ENCODE peak calls at places on chromosome 21, in nine cellular contexts. One of them, this sample, is unnamed.

GRCh38 chr21:28737671-28738279 is 254.9 kb downstream of the LTN1 start:
- DNase-seq in NCI-H1930: no peak
- DNase-seq in CD4-positive, CD25-positive, alpha-beta regulatory T cell: no peak
- DNase-seq in tibial nerve: no peak
- DNase-seq in glutamatergic neuron: no peak
- DNase-seq in posterior cingulate gyrus: no peak
- DNase-seq in NB4: no peak
- DNase-seq in Karpas-422: no peak
- DNase-seq in fibroblast of lung: peak
- DNase-seq in this sample: no peak

GRCh38 chr21:39030127-39030884 is 152.9 kb downstream of the PSMG1 start:
- DNase-seq in Karpas-422: no peak
- DNase-seq in glutamatergic neuron: no peak
- DNase-seq in fibroblast of lung: no peak
- DNase-seq in CD4-positive, CD25-positive, alpha-beta regulatory T cell: no peak
- DNase-seq in tibial nerve: no peak
- DNase-seq in NB4: no peak
- DNase-seq in NCI-H1930: no peak
- DNase-seq in posterior cingulate gyrus: no peak
- DNase-seq in this sample: no peak

GRCh38 chr21:44291936-44292811 is 6.5 kb downstream of the AIRE start:
- DNase-seq in NCI-H1930: no peak
- DNase-seq in NB4: no peak
- DNase-seq in fibroblast of lung: no peak
- DNase-seq in Karpas-422: no peak
- DNase-seq in tibial nerve: no peak
- DNase-seq in CD4-positive, CD25-positive, alpha-beta regulatory T cell: no peak
- DNase-seq in posterior cingulate gyrus: no peak
- DNase-seq in glutamatergic neuron: peak
- DNase-seq in this sample: no peak

GRCh38 chr21:14833952-14834351 is 230.8 kb downstream of the NRIP1 start:
- DNase-seq in Karpas-422: no peak
- DNase-seq in posterior cingulate gyrus: no peak
- DNase-seq in NCI-H1930: no peak
- DNase-seq in fibroblast of lung: no peak
- DNase-seq in tibial nerve: no peak
- DNase-seq in NB4: no peak
- DNase-seq in CD4-positive, CD25-positive, alpha-beta regulatory T cell: no peak
- DNase-seq in glutamatergic neuron: no peak
- DNase-seq in this sample: no peak

GRCh38 chr21:42654179-42654912 is 925 bp downstream of the PDE9A start:
- DNase-seq in tibial nerve: no peak
- DNase-seq in posterior cingulate gyrus: peak
- DNase-seq in CD4-positive, CD25-positive, alpha-beta regulatory T cell: peak
- DNase-seq in Karpas-422: no peak
- DNase-seq in NCI-H1930: no peak
- DNase-seq in glutamatergic neuron: no peak
- DNase-seq in fibroblast of lung: no peak
- DNase-seq in NB4: peak
- DNase-seq in this sample: peak

GRCh38 chr21:33268736-33269441 is 2.7 kb downstream of the IL10RB start:
- DNase-seq in Karpas-422: peak
- DNase-seq in NB4: no peak
- DNase-seq in glutamatergic neuron: no peak
- DNase-seq in fibroblast of lung: no peak
- DNase-seq in CD4-positive, CD25-positive, alpha-beta regulatory T cell: peak
- DNase-seq in posterior cingulate gyrus: no peak
- DNase-seq in NCI-H1930: no peak
- DNase-seq in tibial nerve: no peak
- DNase-seq in this sample: no peak

GRCh38 chr21:27759091-27759659 is 792.3 kb upstream of the ADAMTS5 start:
- DNase-seq in Karpas-422: peak
- DNase-seq in glutamatergic neuron: peak
- DNase-seq in NCI-H1930: no peak
- DNase-seq in posterior cingulate gyrus: peak
- DNase-seq in fibroblast of lung: no peak
- DNase-seq in NB4: no peak
- DNase-seq in tibial nerve: no peak
- DNase-seq in CD4-positive, CD25-positive, alpha-beta regulatory T cell: no peak
- DNase-seq in this sample: no peak

GRCh38 chr21:34320006-34320405 is 43.8 kb upstream of the KCNE2 start:
- DNase-seq in posterior cingulate gyrus: no peak
- DNase-seq in Karpas-422: no peak
- DNase-seq in NCI-H1930: no peak
- DNase-seq in tibial nerve: no peak
- DNase-seq in fibroblast of lung: no peak
- DNase-seq in NB4: no peak
- DNase-seq in glutamatergic neuron: no peak
- DNase-seq in CD4-positive, CD25-positive, alpha-beta regulatory T cell: no peak
- DNase-seq in this sample: no peak

GRCh38 chr21:30942192-30942591 is 60.8 kb upstream of the KRTAP11-1 start:
- DNase-seq in fibroblast of lung: no peak
- DNase-seq in posterior cingulate gyrus: no peak
- DNase-seq in NCI-H1930: no peak
- DNase-seq in Karpas-422: peak
- DNase-seq in glutamatergic neuron: no peak
- DNase-seq in NB4: peak
- DNase-seq in CD4-positive, CD25-positive, alpha-beta regulatory T cell: no peak
- DNase-seq in tibial nerve: no peak
- DNase-seq in this sample: no peak

GRCh38 chr21:14533555-14534400 is 12.3 kb downstream of the SAMSN1 start:
- DNase-seq in posterior cingulate gyrus: no peak
- DNase-seq in fibroblast of lung: peak
- DNase-seq in glutamatergic neuron: no peak
- DNase-seq in CD4-positive, CD25-positive, alpha-beta regulatory T cell: peak
- DNase-seq in NB4: peak
- DNase-seq in tibial nerve: no peak
- DNase-seq in NCI-H1930: no peak
- DNase-seq in Karpas-422: no peak
- DNase-seq in this sample: no peak

GRCh38 chr21:22711636-22712035 is 1713.4 kb downstream of the NCAM2 start:
- DNase-seq in glutamatergic neuron: no peak
- DNase-seq in Karpas-422: no peak
- DNase-seq in tibial nerve: no peak
- DNase-seq in NB4: no peak
- DNase-seq in CD4-positive, CD25-positive, alpha-beta regulatory T cell: no peak
- DNase-seq in posterior cingulate gyrus: no peak
- DNase-seq in NCI-H1930: no peak
- DNase-seq in fibroblast of lung: no peak
- DNase-seq in this sample: no peak

This sample was measured in GF-D8.